ENCODE peak calls at places on chromosomes 16 and 17, in seven cellular contexts. M is fibroblast of lung, H is SK-N-SH, Z is mammary epithelial cell, F is PC-9, L is A549, C is neural progenitor cell. I is an unnamed sample.

GRCh38 chr16:19991614-19992013 is 82.1 kb downstream of the GPR139 start:
- DNase-seq in H (no peak), Z (no peak), C (no peak), M (no peak), L (no peak), F (no peak), I (no peak)

GRCh38 chr17:20993863-20994778 is 48.7 kb downstream of the USP22 start:
- DNase-seq in H (peak), L (no peak), F (no peak), M (no peak), C (no peak), Z (no peak), I (no peak)

GRCh38 chr17:59651346-59651745 is 31.7 kb downstream of the CLTC start:
- DNase-seq in C (no peak), Z (peak), M (peak), H (no peak), L (no peak), F (no peak), I (no peak)

GRCh38 chr16:67881557-67882220 is 3.0 kb upstream of the NRN1L start:
- DNase-seq in H (no peak), L (no peak), Z (no peak), M (no peak), F (no peak), C (no peak), I (no peak)

GRCh38 chr17:45334231-45334630 is 17.4 kb upstream of the MAP3K14 start:
- DNase-seq in Z (no peak), H (no peak), C (no peak), L (no peak), F (no peak), M (no peak), I (no peak)

GRCh38 chr16:88806491-88807111 is 3.0 kb downstream of the CDT1 start:
- DNase-seq in L (no peak), C (no peak), F (no peak), Z (no peak), H (no peak), M (no peak), I (no peak)

GRCh38 chr16:88431651-88432050 is 21.4 kb upstream of the ZFPM1 start:
- DNase-seq in H (no peak), L (no peak), M (no peak), C (no peak), Z (no peak), F (no peak), I (no peak)

GRCh38 chr16:81511371-81511770 is 66.8 kb downstream of the CMIP start:
- DNase-seq in H (no peak), M (peak), L (peak), F (peak), Z (peak), C (no peak), I (no peak)

GRCh38 chr16:83908798-83909197 is 9.9 kb downstream of the MLYCD start:
- DNase-seq in L (no peak), M (no peak), H (no peak), F (no peak), C (no peak), Z (no peak), I (no peak)

GRCh38 chr17:82350182-82351030 is 8.6 kb upstream of the TEX19 start:
- DNase-seq in F (no peak), Z (no peak), L (peak), C (no peak), M (no peak), H (no peak), I (no peak)

GRCh38 chr17:57356722-57357391 is 100.5 kb downstream of the MSI2 start:
- DNase-seq in M (peak), Z (no peak), C (peak), F (no peak), H (no peak), L (no peak), I (peak)

GRCh38 chr16:20225334-20225733 is 102.0 kb downstream of the GP2 start:
- DNase-seq in C (no peak), M (no peak), L (no peak), F (no peak), Z (no peak), H (no peak), I (no peak)

GRCh38 chr16:19367335-19367734 is 50.3 kb upstream of the TMC5 start:
- DNase-seq in H (no peak), M (no peak), Z (no peak), C (no peak), F (no peak), L (no peak), I (no peak)

GRCh38 chr16:49457196-49457595 is 83.6 kb downstream of the C16orf78 start:
- DNase-seq in H (no peak), Z (no peak), M (no peak), L (no peak), F (no peak), C (no peak), I (peak)

GRCh38 chr17:57458718-57459285 is 202.5 kb downstream of the MSI2 start:
- DNase-seq in C (no peak), Z (no peak), L (no peak), M (no peak), F (no peak), H (no peak), I (no peak)

GRCh38 chr16:27097671-27098275 is 31.0 kb downstream of the C16orf82 start:
- DNase-seq in H (no peak), L (no peak), F (no peak), Z (no peak), M (peak), C (no peak), I (no peak)

GRCh38 chr17:82317394-82318168 is at the start of gene CD7:
- DNase-seq in H (no peak), Z (no peak), C (no peak), M (no peak), L (no peak), F (no peak), I (peak)

GRCh38 chr17:44546711-44547606 is 10.3 kb upstream of the FZD2 start:
- DNase-seq in C (no peak), F (peak), M (peak), H (no peak), L (no peak), Z (peak), I (no peak)

GRCh38 chr17:9402590-9403199 is 172.9 kb downstream of the STX8 start:
- DNase-seq in Z (no peak), M (no peak), F (no peak), L (peak), C (peak), H (peak), I (peak)

GRCh38 chr17:33647976-33648375 is 354.9 kb upstream of the ASIC2 start:
- DNase-seq in H (peak), F (no peak), C (peak), Z (peak), L (peak), M (peak), I (no peak)

GRCh38 chr16:57810197-57811024 is 8.1 kb upstream of the KIFC3 start:
- DNase-seq in M (peak), H (no peak), C (peak), L (peak), F (peak), Z (peak), I (peak)

GRCh38 chr17:21134559-21134958 is 7.8 kb downstream of the DHRS7B start:
- DNase-seq in Z (no peak), F (no peak), L (no peak), M (no peak), C (no peak), H (no peak), I (no peak)

GRCh38 chr17:40035162-40035559 is 19.0 kb downstream of the MED24 start:
- DNase-seq in M (peak), F (no peak), L (peak), C (peak), H (peak), Z (no peak), I (no peak)

GRCh38 chr17:27473748-27474609 is 17.7 kb downstream of the KSR1 start:
- DNase-seq in Z (no peak), L (no peak), F (no peak), C (no peak), H (no peak), M (no peak), I (peak)

GRCh38 chr17:59332890-59333377 is 1.5 kb downstream of the YPEL2 start:
- DNase-seq in L (no peak), H (no peak), Z (no peak), M (no peak), C (no peak), F (peak), I (no peak)

GRCh38 chr16:74931445-74931844 is 53.5 kb downstream of the WDR59 start:
- DNase-seq in Z (no peak), M (no peak), F (no peak), C (no peak), L (no peak), H (no peak), I (no peak)

GRCh38 chr16:70665806-70666735 is 19.7 kb downstream of the IL34 start:
- DNase-seq in F (no peak), Z (no peak), M (no peak), C (no peak), L (no peak), H (no peak), I (no peak)

GRCh38 chr16:57984443-57985203 is 13.7 kb upstream of the CNGB1 start:
- DNase-seq in H (peak), F (no peak), Z (peak), L (peak), C (peak), M (peak), I (no peak)

GRCh38 chr17:68719431-68719830 is 118.3 kb upstream of the FAM20A start:
- DNase-seq in C (no peak), H (no peak), F (no peak), Z (no peak), M (no peak), L (no peak), I (no peak)

GRCh38 chr17:44747566-44747965 is 11.2 kb upstream of the ADAM11 start:
- DNase-seq in C (no peak), L (no peak), F (no peak), Z (no peak), M (peak), H (no peak), I (no peak)

GRCh38 chr17:63962298-63962744 is 10.4 kb downstream of the SCN4A start:
- DNase-seq in H (no peak), Z (no peak), L (no peak), F (no peak), M (no peak), C (no peak), I (no peak)

GRCh38 chr17:40648326-40648968 is 829 bp upstream of the SMARCE1 start:
- DNase-seq in M (peak), Z (no peak), L (no peak), H (no peak), C (peak), F (no peak), I (no peak)

GRCh38 chr17:28570716-28571254 is 539 bp downstream of the PIGS start:
- DNase-seq in H (peak), Z (no peak), M (no peak), F (no peak), C (peak), L (peak), I (peak)

GRCh38 chr17:28567604-28568003 is 3.7 kb downstream of the PIGS start:
- DNase-seq in F (no peak), Z (no peak), L (no peak), H (no peak), M (no peak), C (no peak), I (no peak)

GRCh38 chr17:28571255-28572122 is at the start of gene PIGS:
- DNase-seq in H (peak), F (peak), M (peak), C (peak), Z (peak), L (peak), I (peak)

GRCh38 chr17:28572294-28573099 is 1.2 kb upstream of the PIGS start:
- DNase-seq in M (no peak), C (no peak), Z (no peak), L (no peak), F (no peak), H (no peak), I (no peak)

GRCh38 chr17:28569446-28569845 is 1.9 kb downstream of the PIGS start:
- DNase-seq in C (no peak), F (no peak), H (no peak), Z (no peak), L (no peak), M (no peak), I (no peak)
- H3K4me2 ChIP-seq in C (peak), F (no peak), H (peak), Z (peak), L (peak), M (no peak), I (peak)

GRCh38 chr16:77679901-77680300 is 42.4 kb upstream of the NUDT7 start:
- DNase-seq in H (no peak), M (no peak), C (no peak), Z (no peak), L (peak), F (no peak), I (no peak)

GRCh38 chr16:77677129-77677528 is 45.2 kb upstream of the NUDT7 start:
- DNase-seq in L (no peak), M (no peak), C (no peak), F (no peak), Z (peak), H (no peak), I (no peak)

GRCh38 chr16:77682586-77682985 is 39.7 kb upstream of the NUDT7 start:
- DNase-seq in M (no peak), C (no peak), H (no peak), F (no peak), Z (no peak), L (no peak), I (no peak)

GRCh38 chr16:77679336-77679735 is 43.0 kb upstream of the NUDT7 start:
- DNase-seq in M (no peak), H (no peak), L (no peak), F (no peak), C (no peak), Z (no peak), I (no peak)

GRCh38 chr16:77680496-77680895 is 41.8 kb upstream of the NUDT7 start:
- DNase-seq in H (no peak), M (no peak), L (no peak), C (no peak), Z (no peak), F (no peak), I (no peak)
- H3K4me2 ChIP-seq in H (no peak), M (no peak), L (no peak), C (no peak), Z (no peak), F (no peak), I (no peak)

GRCh38 chr17:72399023-72399607 is 278.3 kb downstream of the SOX9 start:
- DNase-seq in Z (no peak), L (no peak), H (no peak), C (no peak), F (no peak), M (no peak), I (no peak)
- H3K4me2 ChIP-seq in Z (no peak), L (peak), H (no peak), C (no peak), F (no peak), M (no peak), I (no peak)

GRCh38 chr17:18318771-18319450 is 3.8 kb downstream of the SMCR8 start:
- DNase-seq in L (no peak), H (no peak), M (no peak), F (no peak), C (no peak), Z (no peak), I (no peak)

GRCh38 chr17:18319604-18320256 is 4.6 kb downstream of the SMCR8 start:
- DNase-seq in Z (peak), L (peak), F (peak), H (peak), C (peak), M (peak), I (peak)

GRCh38 chr17:18321309-18321708 is 6.2 kb downstream of the SMCR8 start:
- DNase-seq in M (peak), H (no peak), F (peak), C (peak), L (peak), Z (no peak), I (no peak)

GRCh38 chr17:18318122-18318521 is 3.0 kb downstream of the SMCR8 start:
- DNase-seq in F (no peak), M (no peak), Z (no peak), H (no peak), C (no peak), L (no peak), I (no peak)

DNA sequence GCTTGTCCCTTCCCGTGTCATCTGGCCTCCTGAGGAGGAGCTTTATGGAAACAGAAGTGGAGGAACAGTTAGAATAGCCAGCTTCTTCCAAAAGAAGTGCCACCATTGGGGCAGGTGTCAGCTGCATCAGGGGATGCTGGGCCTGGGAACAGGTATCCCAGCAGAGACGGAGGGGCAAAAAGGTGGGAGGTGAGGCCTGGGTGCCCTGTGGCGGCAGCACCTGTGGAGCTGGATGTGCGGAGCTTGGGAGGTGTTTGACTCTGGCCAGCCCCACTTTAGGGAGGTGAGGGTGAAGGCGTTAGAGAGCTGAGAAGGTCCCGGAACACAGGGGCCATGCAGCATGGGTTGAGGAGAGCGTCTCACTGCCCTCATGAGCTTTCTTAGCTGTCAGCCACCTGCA is 5.2 kb downstream of the SMCR8 start:
- DNase-seq in M (no peak), F (no peak), C (no peak), Z (no peak), H (no peak), L (no peak), I (no peak)
- H3K4me2 ChIP-seq in M (peak), F (no peak), C (no peak), Z (no peak), H (peak), L (no peak), I (peak)

GRCh38 chr17:42290577-42290976 is 2.3 kb downstream of the STAT5A start:
- DNase-seq in M (no peak), Z (no peak), F (no peak), H (peak), L (no peak), C (no peak), I (no peak)
- H3K4me2 ChIP-seq in M (no peak), Z (no peak), F (no peak), H (no peak), L (no peak), C (no peak), I (no peak)

GRCh38 chr16:82630688-82631087 is 3.9 kb downstream of the CDH13 start:
- DNase-seq in F (no peak), H (no peak), Z (no peak), L (no peak), M (no peak), C (no peak), I (no peak)
- H3K4me2 ChIP-seq in F (no peak), H (peak), Z (peak), L (no peak), M (peak), C (no peak), I (no peak)

GRCh38 chr17:4512156-4513112 is 13.8 kb downstream of the SPNS2 start:
- DNase-seq in Z (no peak), F (peak), L (no peak), M (no peak), H (no peak), C (no peak), I (no peak)
- H3K4me2 ChIP-seq in Z (no peak), F (peak), L (no peak), M (no peak), H (no peak), C (no peak), I (no peak)

DNA sequence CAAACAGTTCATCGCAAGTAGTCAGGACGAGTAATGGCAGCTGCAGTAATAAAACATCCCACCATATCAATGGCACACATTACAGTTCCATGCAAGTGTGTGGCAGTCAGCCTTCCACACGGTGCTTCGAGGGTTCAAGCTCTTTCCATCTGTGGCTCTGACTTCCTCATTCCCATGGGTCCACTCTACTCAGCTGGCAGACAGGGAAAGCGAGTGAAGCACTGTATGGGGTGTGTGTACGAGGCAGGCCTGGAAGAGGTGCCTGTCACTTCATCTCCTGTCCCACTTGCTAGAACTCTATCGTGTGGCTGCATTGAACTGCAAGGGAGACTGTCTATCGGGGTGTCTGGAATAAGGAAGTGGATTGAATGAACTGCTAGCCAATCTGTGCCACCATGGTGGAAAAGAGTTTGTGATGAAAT is 160.6 kb downstream of the CPPED1 start:
- DNase-seq in H (no peak), Z (no peak), L (no peak), C (no peak), F (no peak), M (no peak), I (no peak)
- H3K4me2 ChIP-seq in H (no peak), Z (no peak), L (no peak), C (no peak), F (no peak), M (no peak), I (no peak)

DNA sequence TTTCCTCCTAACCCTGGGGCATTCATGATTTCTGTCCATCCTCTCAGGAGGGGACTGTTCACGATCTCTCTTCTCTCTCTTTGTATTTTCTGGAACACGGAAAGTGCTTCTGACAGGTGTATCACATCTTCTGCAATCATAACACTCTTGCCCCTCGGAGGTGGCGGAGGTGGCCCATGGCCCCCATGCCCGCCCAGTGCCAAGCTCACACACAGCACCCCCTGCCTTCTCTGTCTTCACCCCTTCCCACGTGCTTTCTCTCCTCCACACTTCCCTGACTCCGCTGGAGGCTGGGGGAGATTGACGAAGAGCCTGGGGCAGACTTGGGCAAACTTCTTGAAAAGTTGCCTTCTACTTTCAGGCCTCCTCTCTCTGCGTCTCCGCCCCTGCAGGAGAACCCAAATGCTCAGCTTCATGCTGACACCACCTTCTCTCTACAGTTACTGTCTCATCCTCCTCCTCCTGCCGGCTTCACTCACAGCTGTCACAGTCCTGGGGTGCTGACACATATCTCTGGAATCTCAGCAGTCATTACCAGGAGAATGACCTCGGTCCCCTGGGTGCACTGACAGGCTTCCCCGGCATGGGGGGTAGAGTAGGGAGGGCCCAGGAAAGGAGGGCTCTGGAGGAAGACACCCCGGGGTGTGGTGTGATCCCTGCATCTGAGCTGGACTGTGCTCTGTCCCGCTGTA is 127.1 kb downstream of the ENGASE start:
- DNase-seq in Z (peak), M (no peak), C (no peak), F (no peak), L (peak), H (no peak), I (no peak)
- H3K4me2 ChIP-seq in Z (no peak), M (no peak), C (peak), F (no peak), L (peak), H (no peak), I (no peak)

DNA sequence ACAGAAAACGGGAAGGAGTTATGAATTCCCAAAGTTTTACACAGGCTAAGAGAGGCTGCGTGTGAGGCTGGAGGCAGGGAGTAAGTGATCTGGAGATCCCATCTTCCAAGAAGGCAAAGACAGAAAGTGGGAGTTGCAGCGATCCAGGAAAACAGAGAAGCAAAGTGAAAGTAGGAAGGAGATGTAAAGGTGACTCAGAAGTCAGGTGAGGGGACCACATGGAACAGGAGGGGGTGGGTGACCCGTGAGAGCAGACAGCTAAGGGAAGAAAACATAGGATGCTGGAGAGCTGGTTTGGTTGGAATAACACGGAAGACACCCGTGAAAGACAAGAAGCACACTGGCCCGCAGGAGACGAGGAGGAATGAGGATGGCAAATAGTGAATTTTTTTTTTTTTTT is 1.3 kb downstream of the ALOX12 start:
- DNase-seq in C (no peak), M (no peak), Z (no peak), F (no peak), L (no peak), H (no peak), I (no peak)
- H3K4me2 ChIP-seq in C (no peak), M (no peak), Z (no peak), F (no peak), L (no peak), H (no peak), I (no peak)